ENCODE peak calls at places on chromosomes 2 and 18, in eight cellular contexts. F is ELR; J is endodermal cell; Y is heart right ventricle; L is stimulated activated CD4-positive, alpha-beta T cell treated with anti-CD3 and anti-CD28 coated beads, Interleukin-2, amount 100 ng/mL, for 48 hours; S is heart left ventricle; G is neuronal stem cell; M is omental fat pad. R is an unnamed sample.

GRCh38 chr2:158586491-158586890 is 129.7 kb downstream of the PKP4 start:
- DNase-seq in F (peak; percentile 84), J (no peak), Y (no peak), L (no peak), S (no peak), G (no peak), M (no peak), R (no peak)

GRCh38 chr2:52386433-52386832 is 1354.5 kb upstream of the NRXN1 start:
- DNase-seq in F (no peak), J (no peak), Y (no peak), L (no peak), S (no peak), G (no peak), M (no peak), R (no peak)

GRCh38 chr2:146931109-146931508 is 913.7 kb upstream of the ACVR2A start:
- DNase-seq in F (no peak), J (peak; percentile 45), Y (no peak), L (no peak), S (no peak), G (no peak), M (no peak), R (no peak)

GRCh38 chr2:99450199-99450598 is 39.6 kb downstream of the REV1 start:
- DNase-seq in F (no peak), J (no peak), Y (no peak), L (no peak), S (no peak), G (no peak), M (no peak), R (no peak)

GRCh38 chr18:30183766-30184165 is 858.8 kb downstream of the DSC3 start:
- DNase-seq in F (no peak), J (no peak), Y (no peak), L (no peak), S (no peak), G (no peak), M (no peak), R (no peak)

GRCh38 chr2:189581354-189582139 is 961 bp upstream of the SLC40A1 start:
- DNase-seq in F (peak; percentile 13), J (peak; percentile 83), Y (peak; percentile 16), L (no peak), S (peak; percentile 28), G (peak; percentile 12), M (no peak), R (no peak)

GRCh38 chr18:27184115-27185024 is 738 bp downstream of the CHST9 start:
- DNase-seq in F (no peak), J (peak; percentile 83), Y (no peak), L (no peak), S (no peak), G (no peak), M (no peak), R (no peak)

GRCh38 chr2:181766129-181766528 is 85.8 kb upstream of the NEUROD1 start:
- DNase-seq in F (no peak), J (no peak), Y (no peak), L (no peak), S (no peak), G (no peak), M (no peak), R (no peak)

GRCh38 chr2:69931832-69932595 is 17.1 kb downstream of the MXD1 start:
- DNase-seq in F (no peak), J (no peak), Y (no peak), L (no peak), S (no peak), G (no peak), M (no peak), R (no peak)

GRCh38 chr2:160407393-160408204 is 86.0 kb downstream of the RBMS1 start:
- DNase-seq in F (peak; percentile 70), J (peak; percentile 84), Y (peak; percentile 57), L (peak; percentile 39), S (peak; percentile 74), G (peak; percentile 56), M (no peak), R (peak; percentile 64)

GRCh38 chr2:240579771-240580614 is 6.5 kb upstream of the CAPN10 start:
- DNase-seq in F (peak; percentile 92), J (peak; percentile 87), Y (no peak), L (peak; percentile 65), S (no peak), G (no peak), M (peak; percentile 32), R (no peak)

GRCh38 chr2:237322564-237322963 is 91.4 kb downstream of the COL6A3 start:
- DNase-seq in F (peak; percentile 62), J (peak; percentile 78), Y (no peak), L (no peak), S (no peak), G (no peak), M (no peak), R (no peak)

GRCh38 chr2:170488807-170489206 is 226.3 kb upstream of the SP5 start:
- DNase-seq in F (no peak), J (no peak), Y (no peak), L (no peak), S (no peak), G (no peak), M (no peak), R (no peak)

GRCh38 chr2:102251042-102251848 is 60.1 kb upstream of the IL1RL1 start:
- DNase-seq in F (peak; percentile 54), J (peak; percentile 88), Y (no peak), L (peak; percentile 69), S (peak; percentile 51), G (no peak), M (no peak), R (peak; percentile 34)

R was measured in stimulated activated naive B cell treated with anti-CD40 and anti-IgM and Interleukin-4, amounts not matched to agents 10 μg/mL and 1 μg/mL and 100 μg/mL, for 72 hours.